ENCODE peak calls at places on chromosome 15, in four cellular contexts. B is HepG2, T is SK-N-SH, V is GM12878. G is an unnamed sample.

GRCh38 chr15:27796405-27797085 is 302.6 kb downstream of the OCA2 start:
- DNase-seq in B (no peak), T (no peak), V (no peak), G (no peak)

GRCh38 chr15:27545494-27546255 is 553.4 kb downstream of the OCA2 start:
- DNase-seq in B (no peak), T (no peak), V (no peak), G (no peak)

GRCh38 chr15:73800662-73801345 is 47.7 kb upstream of the INSYN1 start:
- DNase-seq in B (no peak), T (no peak), V (no peak), G (peak)

GRCh38 chr15:80201256-80202015 is 48.6 kb downstream of the FAH start:
- DNase-seq in B (no peak), T (no peak), V (no peak), G (no peak)

GRCh38 chr15:85333132-85333831 is 47.1 kb upstream of the AKAP13 start:
- DNase-seq in B (no peak), T (no peak), V (no peak), G (no peak)

GRCh38 chr15:35713733-35714132 is 167.8 kb upstream of the DPH6 start:
- DNase-seq in B (no peak), T (no peak), V (no peak), G (no peak)

GRCh38 chr15:63597033-63597790 is at the start of gene FBXL22:
- DNase-seq in B (no peak), T (no peak), V (no peak), G (no peak)

GRCh38 chr15:74193305-74193718 is 9.3 kb downstream of the STRA6 start:
- DNase-seq in B (no peak), T (no peak), V (peak), G (no peak)

GRCh38 chr15:33031324-33031736 is 163.2 kb downstream of the FMN1 start:
- DNase-seq in B (no peak), T (no peak), V (no peak), G (no peak)

GRCh38 chr15:22878103-22878502 is 39.6 kb downstream of the NIPA2 start:
- DNase-seq in B (no peak), T (peak), V (no peak), G (no peak)

GRCh38 chr15:84992157-84992940 is 10.7 kb downstream of the PDE8A start:
- DNase-seq in B (peak), T (no peak), V (no peak), G (peak)

GRCh38 chr15:75857886-75858285 is 14.6 kb downstream of the UBE2Q2 start:
- DNase-seq in B (no peak), T (no peak), V (no peak), G (no peak)

GRCh38 chr15:25678498-25678865 is 184.6 kb downstream of the ATP10A start:
- DNase-seq in B (no peak), T (no peak), V (no peak), G (no peak)

GRCh38 chr15:91186892-91187644 is 87.0 kb downstream of the SV2B start:
- DNase-seq in B (peak), T (no peak), V (no peak), G (peak)

GRCh38 chr15:47364671-47365141 is 352.6 kb upstream of the SEMA6D start:
- DNase-seq in B (no peak), T (peak), V (no peak), G (no peak)

GRCh38 chr15:59751552-59752413 is 62.7 kb upstream of the BNIP2 start:
- DNase-seq in B (peak), T (no peak), V (no peak), G (peak)

GRCh38 chr15:67781907-67782559 is 43.3 kb upstream of the SKOR1 start:
- DNase-seq in B (no peak), T (no peak), V (no peak), G (no peak)

GRCh38 chr15:52112203-52112750 is 298 bp downstream of the BCL2L10 start:
- DNase-seq in B (no peak), T (peak), V (no peak), G (no peak)

GRCh38 chr15:77035584-77035983 is 35.3 kb downstream of the TSPAN3 start:
- DNase-seq in B (no peak), T (peak), V (no peak), G (no peak)

GRCh38 chr15:68154923-68155559 is 50.1 kb downstream of the CALML4 start:
- DNase-seq in B (peak), T (peak), V (no peak), G (peak)

GRCh38 chr15:64893481-64894394 is 18.0 kb upstream of the ANKDD1A start:
- DNase-seq in B (peak), T (no peak), V (peak), G (no peak)

GRCh38 chr15:89776274-89777072 is at the start of gene MESP2:
- DNase-seq in B (peak), T (peak), V (no peak), G (peak)

GRCh38 chr15:94119923-94120775 is 111.2 kb upstream of the MCTP2 start:
- DNase-seq in B (peak), T (peak), V (peak), G (peak)

GRCh38 chr15:33215941-33216872 is 21.7 kb upstream of the FMN1 start:
- DNase-seq in B (no peak), T (no peak), V (no peak), G (peak)

GRCh38 chr15:70742928-70743327 is 20.4 kb downstream of the UACA start:
- DNase-seq in B (no peak), T (no peak), V (no peak), G (no peak)

GRCh38 chr15:70741677-70742293 is 21.6 kb downstream of the UACA start:
- DNase-seq in B (peak), T (no peak), V (no peak), G (peak)

DNA sequence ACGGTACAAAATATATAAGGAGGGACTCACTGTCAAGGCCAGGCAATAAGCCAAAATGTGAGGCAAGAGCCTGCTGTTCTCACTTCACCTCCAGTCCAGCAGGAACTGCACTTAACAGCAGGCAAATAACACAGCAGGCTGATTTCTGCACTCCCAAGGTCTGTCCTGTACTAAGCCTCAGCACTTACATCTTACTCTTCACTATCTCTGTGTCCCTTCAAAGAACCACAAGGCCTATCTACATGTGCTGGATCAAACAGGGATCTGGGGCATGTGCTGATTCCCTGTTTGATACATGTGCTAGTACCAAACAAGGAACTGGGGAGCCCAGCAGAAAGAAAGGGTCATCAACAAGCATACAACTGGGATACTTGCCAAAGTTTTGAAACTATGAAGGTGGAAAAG is 22.2 kb downstream of the UACA start:
- DNase-seq in B (peak), T (no peak), V (no peak), G (peak)
- TF ChIP-seq PBX3 in B (no peak), T (no peak), V (no peak), G (no peak)

GRCh38 chr15:39579487-39580116 is 1.3 kb upstream of the THBS1 start:
- DNase-seq in B (peak), T (no peak), V (no peak), G (peak)
- TF ChIP-seq PBX3 in B (no peak), T (no peak), V (no peak), G (no peak)

GRCh38 chr15:49135893-49136292 is 19.5 kb downstream of the COPS2 start:
- DNase-seq in B (no peak), T (no peak), V (no peak), G (no peak)

GRCh38 chr15:49134683-49135341 is 20.6 kb downstream of the COPS2 start:
- DNase-seq in B (no peak), T (no peak), V (no peak), G (no peak)

GRCh38 chr15:49135342-49135857 is 20.0 kb downstream of the COPS2 start:
- DNase-seq in B (no peak), T (no peak), V (no peak), G (no peak)

GRCh38 chr15:49137861-49138260 is 17.5 kb downstream of the COPS2 start:
- DNase-seq in B (no peak), T (no peak), V (no peak), G (no peak)
- TF ChIP-seq PBX3 in B (no peak), T (no peak), V (no peak), G (no peak)

DNA sequence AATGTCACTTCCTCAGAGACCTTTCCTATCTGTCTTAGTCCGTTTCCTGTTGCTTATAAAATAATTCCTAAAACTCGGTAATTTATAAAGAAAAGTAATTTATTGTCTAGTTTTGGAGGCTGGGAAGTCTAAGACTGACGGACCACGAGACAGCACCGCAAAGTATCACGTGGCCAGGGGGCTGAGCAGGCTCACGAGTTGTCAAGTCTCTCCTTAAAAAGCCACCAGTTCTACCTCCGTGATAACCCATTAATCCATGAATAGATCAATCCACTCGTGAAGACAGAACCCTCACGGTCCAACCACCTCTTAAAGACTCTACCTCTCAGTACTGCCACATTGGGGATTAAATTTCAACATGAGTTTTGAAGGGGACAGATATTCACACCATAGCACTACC is 826 bp downstream of the LINS1 start:
- DNase-seq in B (no peak), T (no peak), V (no peak), G (no peak)
- TF ChIP-seq PBX3 in B (no peak), T (no peak), V (no peak), G (no peak)

GRCh38 chr15:88637436-88637835 is 1.4 kb upstream of the ISG20 start:
- DNase-seq in B (no peak), T (no peak), V (no peak), G (no peak)

GRCh38 chr15:88634449-88634848 is 4.4 kb upstream of the ISG20 start:
- DNase-seq in B (no peak), T (no peak), V (no peak), G (no peak)

GRCh38 chr15:88636654-88637053 is 2.2 kb upstream of the ISG20 start:
- DNase-seq in B (no peak), T (no peak), V (no peak), G (no peak)

GRCh38 chr15:88635343-88635742 is 3.5 kb upstream of the ISG20 start:
- DNase-seq in B (no peak), T (no peak), V (no peak), G (no peak)

GRCh38 chr15:88636039-88636438 is 2.8 kb upstream of the ISG20 start:
- DNase-seq in B (no peak), T (no peak), V (no peak), G (peak)
- TF ChIP-seq PBX3 in B (no peak), T (no peak), V (no peak), G (no peak)

GRCh38 chr15:61137139-61137792 is 91.8 kb downstream of the RORA start:
- DNase-seq in B (no peak), T (peak), V (no peak), G (no peak)
- TF ChIP-seq PBX3 in B (no peak), T (no peak), V (no peak), G (no peak)